ENCODE peak calls at places on chromosome 13, in eight cellular contexts. One of them, this sample, is unnamed.

GRCh38 chr13:107799001-107799400 is 416.3 kb downstream of the LIG4 start:
- DNase-seq in omental fat pad: no peak
- DNase-seq in breast epithelium: no peak
- DNase-seq in B cell: no peak
- DNase-seq in A549: no peak
- DNase-seq in foreskin fibroblast: no peak
- DNase-seq in upper lobe of right lung: no peak
- DNase-seq in colonic mucosa: no peak
- DNase-seq in this sample: no peak

GRCh38 chr13:110173247-110173818 is 133.6 kb downstream of the COL4A1 start:
- DNase-seq in omental fat pad: no peak
- DNase-seq in breast epithelium: no peak
- DNase-seq in B cell: no peak
- DNase-seq in A549: no peak
- DNase-seq in foreskin fibroblast: no peak
- DNase-seq in upper lobe of right lung: no peak
- DNase-seq in colonic mucosa: no peak
- DNase-seq in this sample: no peak

GRCh38 chr13:113785051-113786010 is 26.3 kb downstream of the TMEM255B start:
- DNase-seq in omental fat pad: peak; percentile 22
- DNase-seq in breast epithelium: no peak
- DNase-seq in B cell: no peak
- DNase-seq in A549: no peak
- DNase-seq in foreskin fibroblast: peak; percentile 97
- DNase-seq in upper lobe of right lung: peak; percentile 35
- DNase-seq in colonic mucosa: no peak
- DNase-seq in this sample: no peak

GRCh38 chr13:78609464-78610205 is 6.3 kb upstream of the POU4F1 start:
- DNase-seq in omental fat pad: no peak
- DNase-seq in breast epithelium: no peak
- DNase-seq in B cell: peak; percentile 42
- DNase-seq in A549: peak; percentile 14
- DNase-seq in foreskin fibroblast: peak; percentile 50
- DNase-seq in upper lobe of right lung: no peak
- DNase-seq in colonic mucosa: no peak
- DNase-seq in this sample: no peak

GRCh38 chr13:44004881-44005280 is 125.2 kb downstream of the LACC1 start:
- DNase-seq in omental fat pad: no peak
- DNase-seq in breast epithelium: no peak
- DNase-seq in B cell: no peak
- DNase-seq in A549: no peak
- DNase-seq in foreskin fibroblast: peak; percentile 69
- DNase-seq in upper lobe of right lung: no peak
- DNase-seq in colonic mucosa: no peak
- DNase-seq in this sample: no peak

GRCh38 chr13:41061914-41062837 is 867 bp downstream of the WBP4 start:
- DNase-seq in omental fat pad: no peak
- DNase-seq in breast epithelium: no peak
- DNase-seq in B cell: no peak
- DNase-seq in A549: no peak
- DNase-seq in foreskin fibroblast: peak; percentile 35
- DNase-seq in upper lobe of right lung: no peak
- DNase-seq in colonic mucosa: no peak
- DNase-seq in this sample: peak; percentile 61

GRCh38 chr13:112961457-112962369 is 7.3 kb upstream of the MCF2L start:
- DNase-seq in omental fat pad: no peak
- DNase-seq in breast epithelium: no peak
- DNase-seq in B cell: no peak
- DNase-seq in A549: no peak
- DNase-seq in foreskin fibroblast: no peak
- DNase-seq in upper lobe of right lung: no peak
- DNase-seq in colonic mucosa: no peak
- DNase-seq in this sample: no peak

GRCh38 chr13:64488731-64489130 is 2741.4 kb downstream of the PCDH9 start:
- DNase-seq in omental fat pad: no peak
- DNase-seq in breast epithelium: no peak
- DNase-seq in B cell: no peak
- DNase-seq in A549: no peak
- DNase-seq in foreskin fibroblast: peak; percentile 5
- DNase-seq in upper lobe of right lung: no peak
- DNase-seq in colonic mucosa: no peak
- DNase-seq in this sample: no peak

GRCh38 chr13:110714798-110715394 is 1.4 kb downstream of the ING1 start:
- DNase-seq in omental fat pad: peak; percentile 31
- DNase-seq in breast epithelium: peak; percentile 59
- DNase-seq in B cell: peak; percentile 35
- DNase-seq in A549: no peak
- DNase-seq in foreskin fibroblast: peak; percentile 73
- DNase-seq in upper lobe of right lung: peak; percentile 85
- DNase-seq in colonic mucosa: peak; percentile 69
- DNase-seq in this sample: no peak

GRCh38 chr13:76921516-76921915 is 26.8 kb upstream of the ACOD1 start:
- DNase-seq in omental fat pad: no peak
- DNase-seq in breast epithelium: no peak
- DNase-seq in B cell: no peak
- DNase-seq in A549: no peak
- DNase-seq in foreskin fibroblast: peak; percentile 28
- DNase-seq in upper lobe of right lung: no peak
- DNase-seq in colonic mucosa: no peak
- DNase-seq in this sample: no peak

GRCh38 chr13:49610176-49610575 is 18.1 kb upstream of the ARL11 start:
- DNase-seq in omental fat pad: no peak
- DNase-seq in breast epithelium: no peak
- DNase-seq in B cell: no peak
- DNase-seq in A549: no peak
- DNase-seq in foreskin fibroblast: no peak
- DNase-seq in upper lobe of right lung: no peak
- DNase-seq in colonic mucosa: no peak
- DNase-seq in this sample: no peak

GRCh38 chr13:96935971-96936370 is 58.3 kb downstream of the OXGR1 start:
- DNase-seq in omental fat pad: no peak
- DNase-seq in breast epithelium: no peak
- DNase-seq in B cell: no peak
- DNase-seq in A549: no peak
- DNase-seq in foreskin fibroblast: no peak
- DNase-seq in upper lobe of right lung: no peak
- DNase-seq in colonic mucosa: no peak
- DNase-seq in this sample: no peak
- TF ChIP-seq CTCF in omental fat pad: no peak
- TF ChIP-seq CTCF in breast epithelium: no peak
- TF ChIP-seq CTCF in B cell: no peak
- TF ChIP-seq CTCF in A549: no peak
- TF ChIP-seq CTCF in foreskin fibroblast: no peak
- TF ChIP-seq CTCF in upper lobe of right lung: no peak
- TF ChIP-seq CTCF in colonic mucosa: no peak
- TF ChIP-seq CTCF in this sample: no peak

DNA sequence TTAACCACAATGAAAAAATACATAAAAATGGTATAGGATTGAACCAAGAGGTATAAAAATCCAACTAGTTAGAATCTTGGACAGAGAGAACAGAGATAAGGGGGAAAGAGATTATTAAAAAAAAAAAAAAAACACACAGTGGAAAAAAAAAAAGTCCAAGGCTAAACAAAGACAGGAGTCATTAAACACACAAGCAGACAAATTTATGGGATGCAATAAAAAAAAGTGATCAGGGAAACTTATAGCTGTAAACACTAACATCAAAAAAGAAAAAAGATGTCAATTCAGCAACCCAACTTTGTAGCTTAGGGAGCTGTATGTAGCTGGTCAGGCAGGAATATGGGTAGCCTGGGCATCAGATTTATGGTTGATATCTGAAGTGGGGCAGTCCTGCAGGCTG is 129.0 kb downstream of the DNAJC3 start:
- DNase-seq in omental fat pad: no peak
- DNase-seq in breast epithelium: no peak
- DNase-seq in B cell: no peak
- DNase-seq in A549: no peak
- DNase-seq in foreskin fibroblast: no peak
- DNase-seq in upper lobe of right lung: no peak
- DNase-seq in colonic mucosa: no peak
- DNase-seq in this sample: no peak
- TF ChIP-seq CTCF in omental fat pad: no peak
- TF ChIP-seq CTCF in breast epithelium: no peak
- TF ChIP-seq CTCF in B cell: no peak
- TF ChIP-seq CTCF in A549: no peak
- TF ChIP-seq CTCF in foreskin fibroblast: no peak
- TF ChIP-seq CTCF in upper lobe of right lung: no peak
- TF ChIP-seq CTCF in colonic mucosa: no peak
- TF ChIP-seq CTCF in this sample: no peak

DNA sequence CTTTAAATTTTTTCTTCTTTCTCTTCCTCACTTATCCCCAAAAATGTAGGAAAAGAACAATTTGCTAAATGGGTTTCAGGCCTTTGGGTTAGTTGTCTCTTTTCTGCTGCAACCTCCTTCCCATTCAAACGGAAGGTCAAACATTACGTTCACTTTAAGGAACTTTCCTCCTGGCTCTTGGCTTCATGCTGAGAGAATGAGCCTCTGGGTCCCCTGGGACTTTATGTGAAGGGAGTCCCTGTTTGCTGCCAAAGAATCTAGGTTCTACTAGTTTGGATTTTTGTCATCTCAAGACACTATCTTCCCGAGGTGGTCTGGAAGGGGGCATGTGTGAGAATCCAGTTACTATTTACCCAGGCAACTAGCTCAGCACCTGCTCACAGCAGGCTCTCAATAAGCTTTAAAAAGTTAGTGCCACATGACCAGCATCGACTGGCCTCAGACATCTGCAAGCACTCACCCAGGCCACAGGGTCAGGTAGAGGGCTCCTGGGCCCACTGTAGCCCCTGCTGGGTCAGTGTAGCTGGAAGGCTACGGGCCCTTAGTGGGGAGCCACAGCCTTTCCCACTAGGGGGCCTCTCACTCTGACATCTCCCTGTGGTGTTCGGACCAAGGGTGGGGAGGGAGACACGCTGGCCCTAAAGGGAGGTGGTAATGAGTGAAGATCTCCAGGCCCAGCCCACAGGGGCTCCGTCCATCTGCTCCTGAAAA is 40.5 kb downstream of the FAM124A start:
- DNase-seq in omental fat pad: no peak
- DNase-seq in breast epithelium: no peak
- DNase-seq in B cell: no peak
- DNase-seq in A549: no peak
- DNase-seq in foreskin fibroblast: no peak
- DNase-seq in upper lobe of right lung: no peak
- DNase-seq in colonic mucosa: no peak
- DNase-seq in this sample: no peak
- TF ChIP-seq CTCF in omental fat pad: no peak
- TF ChIP-seq CTCF in breast epithelium: no peak
- TF ChIP-seq CTCF in B cell: no peak
- TF ChIP-seq CTCF in A549: no peak
- TF ChIP-seq CTCF in foreskin fibroblast: no peak
- TF ChIP-seq CTCF in upper lobe of right lung: no peak
- TF ChIP-seq CTCF in colonic mucosa: no peak
- TF ChIP-seq CTCF in this sample: peak; percentile 4

GRCh38 chr13:94666065-94666464 is 46.3 kb downstream of the SOX21 start:
- DNase-seq in omental fat pad: no peak
- DNase-seq in breast epithelium: no peak
- DNase-seq in B cell: no peak
- DNase-seq in A549: no peak
- DNase-seq in foreskin fibroblast: no peak
- DNase-seq in upper lobe of right lung: no peak
- DNase-seq in colonic mucosa: no peak
- DNase-seq in this sample: no peak

GRCh38 chr13:94664889-94665288 is 47.5 kb downstream of the SOX21 start:
- DNase-seq in omental fat pad: no peak
- DNase-seq in breast epithelium: no peak
- DNase-seq in B cell: no peak
- DNase-seq in A549: no peak
- DNase-seq in foreskin fibroblast: no peak
- DNase-seq in upper lobe of right lung: no peak
- DNase-seq in colonic mucosa: no peak
- DNase-seq in this sample: no peak

GRCh38 chr13:94672400-94672799 is 39.9 kb downstream of the SOX21 start:
- DNase-seq in omental fat pad: no peak
- DNase-seq in breast epithelium: no peak
- DNase-seq in B cell: no peak
- DNase-seq in A549: no peak
- DNase-seq in foreskin fibroblast: no peak
- DNase-seq in upper lobe of right lung: no peak
- DNase-seq in colonic mucosa: no peak
- DNase-seq in this sample: no peak

GRCh38 chr13:94662274-94662945 is 49.9 kb downstream of the SOX21 start:
- DNase-seq in omental fat pad: no peak
- DNase-seq in breast epithelium: no peak
- DNase-seq in B cell: no peak
- DNase-seq in A549: no peak
- DNase-seq in foreskin fibroblast: peak; percentile 5
- DNase-seq in upper lobe of right lung: no peak
- DNase-seq in colonic mucosa: no peak
- DNase-seq in this sample: no peak

GRCh38 chr13:94667190-94667589 is 45.2 kb downstream of the SOX21 start:
- DNase-seq in omental fat pad: no peak
- DNase-seq in breast epithelium: no peak
- DNase-seq in B cell: no peak
- DNase-seq in A549: no peak
- DNase-seq in foreskin fibroblast: no peak
- DNase-seq in upper lobe of right lung: no peak
- DNase-seq in colonic mucosa: no peak
- DNase-seq in this sample: no peak
- TF ChIP-seq CTCF in omental fat pad: no peak
- TF ChIP-seq CTCF in breast epithelium: no peak
- TF ChIP-seq CTCF in B cell: no peak
- TF ChIP-seq CTCF in A549: no peak
- TF ChIP-seq CTCF in foreskin fibroblast: no peak
- TF ChIP-seq CTCF in upper lobe of right lung: no peak
- TF ChIP-seq CTCF in colonic mucosa: no peak
- TF ChIP-seq CTCF in this sample: no peak

This sample was measured in GM20000.